ENCODE peak calls at places on chromosomes 7 and 10, in six cellular contexts. D is mucosa of gallbladder; X is NCI-H524; J is ACHN; E is left ventricle myocardium superior; M is activated naive CD4-positive, alpha-beta T cell treated with anti-CD3 and anti-CD28 coated beads, Interleukin-2, amount 50 U/mL, for 16 hours. Z is an unnamed sample.
A peak's percentile ranks its signal among the peaks of the same experiment; 100 is the strongest.

GRCh38 chr7:38548605-38549004 is 82.6 kb downstream of the AMPH start:
- DNase-seq in D (no peak), X (no peak), J (no peak), E (no peak), M (no peak), Z (no peak)

GRCh38 chr10:51000976-51001375 is 73.3 kb upstream of the PRKG1 start:
- DNase-seq in D (no peak), X (no peak), J (no peak), E (no peak), M (no peak), Z (no peak)

GRCh38 chr7:131307627-131308026 is 20.0 kb upstream of the MKLN1 start:
- DNase-seq in D (no peak), X (no peak), J (no peak), E (no peak), M (no peak), Z (no peak)

GRCh38 chr10:45495438-45496152 is 121.6 kb downstream of the ALOX5 start:
- DNase-seq in D (no peak), X (no peak), J (peak; percentile 55), E (no peak), M (no peak), Z (no peak)

GRCh38 chr10:73096041-73096451 is 620 bp downstream of the P4HA1 start:
- DNase-seq in D (peak; percentile 65), X (peak; percentile 16), J (peak; percentile 78), E (peak; percentile 83), M (peak; percentile 72), Z (peak; percentile 76)

GRCh38 chr10:114320249-114321116 is 81.4 kb downstream of the VWA2 start:
- DNase-seq in D (peak; percentile 36), X (no peak), J (no peak), E (peak; percentile 46), M (no peak), Z (no peak)

GRCh38 chr7:120725376-120726039 is 132.4 kb downstream of the TSPAN12 start:
- DNase-seq in D (no peak), X (peak; percentile 71), J (peak; percentile 74), E (no peak), M (no peak), Z (no peak)

GRCh38 chr10:72311667-72312066 is 37.9 kb downstream of the DDIT4 start:
- DNase-seq in D (no peak), X (no peak), J (no peak), E (no peak), M (no peak), Z (no peak)

GRCh38 chr10:77287647-77288120 is 349.9 kb downstream of the KCNMA1 start:
- DNase-seq in D (no peak), X (peak; percentile 4), J (no peak), E (no peak), M (no peak), Z (peak; percentile 55)

GRCh38 chr10:98267069-98267893 is 713 bp downstream of the LOXL4 start:
- DNase-seq in D (no peak), X (no peak), J (peak; percentile 48), E (no peak), M (no peak), Z (no peak)

GRCh38 chr7:28406192-28406591 is 6.1 kb upstream of the CREB5 start:
- DNase-seq in D (no peak), X (no peak), J (peak; percentile 79), E (no peak), M (no peak), Z (no peak)